ENCODE peak calls at places on chromosomes 13 and 19, in nine cellular contexts. R is AG08395, U is islet precursor cell, G is endothelial cell, K is HFFc6, V is activated T-cell treated with anti-CD3 and anti-CD28 coated beads for 1 hour, T is RPMI8226, N is T-helper 1 cell, D is posterior cingulate gyrus. C is an unnamed sample.

GRCh38 chr13:100356889-100357288 is 231.7 kb downstream of the GGACT start:
- DNase-seq in R (no peak), U (no peak), G (no peak), K (no peak), V (no peak), T (no peak), N (no peak), D (no peak), C (no peak)

GRCh38 chr13:46286972-46287371 is 75.2 kb downstream of the LRRC63 start:
- DNase-seq in R (no peak), U (no peak), G (no peak), K (no peak), V (no peak), T (no peak), N (no peak), D (no peak), C (no peak)

GRCh38 chr19:6250024-6250605 is 29.7 kb downstream of the MLLT1 start:
- DNase-seq in R (peak; percentile 53), U (no peak), G (no peak), K (peak; percentile 71), V (no peak), T (no peak), N (no peak), D (no peak), C (no peak)

GRCh38 chr13:89380101-89380500 is 1708.9 kb downstream of the SLITRK5 start:
- DNase-seq in R (no peak), U (no peak), G (no peak), K (no peak), V (no peak), T (peak; percentile 41), N (no peak), D (no peak), C (no peak)

GRCh38 chr13:109256866-109257760 is 529.3 kb downstream of the IRS2 start:
- DNase-seq in R (peak; percentile 87), U (peak; percentile 85), G (no peak), K (peak; percentile 95), V (no peak), T (no peak), N (no peak), D (no peak), C (no peak)

GRCh38 chr13:101013245-101013644 is 338.6 kb upstream of the TMTC4 start:
- DNase-seq in R (no peak), U (no peak), G (no peak), K (no peak), V (no peak), T (no peak), N (no peak), D (no peak), C (no peak)

GRCh38 chr13:32164622-32165268 is 133.2 kb downstream of the FRY start:
- DNase-seq in R (peak; percentile 72), U (peak; percentile 65), G (peak; percentile 35), K (peak; percentile 56), V (no peak), T (peak; percentile 67), N (peak; percentile 49), D (no peak), C (peak; percentile 57)

GRCh38 chr13:56886398-56886797 is 254.3 kb upstream of the PRR20A start:
- DNase-seq in R (no peak), U (no peak), G (no peak), K (no peak), V (no peak), T (no peak), N (no peak), D (no peak), C (no peak)

GRCh38 chr13:73399347-73400216 is 340.8 kb downstream of the KLF5 start:
- DNase-seq in R (no peak), U (no peak), G (no peak), K (no peak), V (no peak), T (no peak), N (no peak), D (no peak), C (no peak)

GRCh38 chr13:74306496-74306895 is 172.3 kb upstream of the KLF12 start:
- DNase-seq in R (no peak), U (no peak), G (no peak), K (peak; percentile 15), V (no peak), T (no peak), N (no peak), D (no peak), C (no peak)

GRCh38 chr19:3964256-3965194 is 6.4 kb downstream of the DAPK3 start:
- DNase-seq in R (no peak), U (no peak), G (no peak), K (no peak), V (no peak), T (no peak), N (no peak), D (no peak), C (no peak)

GRCh38 chr13:35988648-35989081 is 142.5 kb downstream of the DCLK1 start:
- DNase-seq in R (no peak), U (no peak), G (no peak), K (peak; percentile 8), V (no peak), T (no peak), N (no peak), D (no peak), C (no peak)

GRCh38 chr13:90415902-90416301 is 931.6 kb upstream of the MIR17HG start:
- DNase-seq in R (peak; percentile 2), U (no peak), G (no peak), K (no peak), V (no peak), T (no peak), N (no peak), D (no peak), C (no peak)

GRCh38 chr13:90947976-90948375 is 399.5 kb upstream of the MIR17HG start:
- DNase-seq in R (no peak), U (no peak), G (no peak), K (no peak), V (no peak), T (no peak), N (no peak), D (no peak), C (no peak)

GRCh38 chr13:46475586-46475991 is 77.4 kb upstream of the LRCH1 start:
- DNase-seq in R (peak; percentile 75), U (no peak), G (no peak), K (peak; percentile 33), V (no peak), T (peak; percentile 38), N (no peak), D (no peak), C (no peak)

GRCh38 chr13:44546164-44546563 is 30.0 kb downstream of the TSC22D1 start:
- DNase-seq in R (no peak), U (no peak), G (no peak), K (no peak), V (no peak), T (no peak), N (no peak), D (no peak), C (no peak)

GRCh38 chr13:95865080-95865597 is 188.1 kb downstream of the UGGT2 start:
- DNase-seq in R (no peak), U (no peak), G (no peak), K (no peak), V (no peak), T (no peak), N (no peak), D (no peak), C (no peak)

GRCh38 chr19:1214862-1215731 is 9.5 kb downstream of the STK11 start:
- DNase-seq in R (peak; percentile 63), U (peak; percentile 81), G (no peak), K (peak; percentile 61), V (no peak), T (no peak), N (no peak), D (no peak), C (no peak)